ENCODE peak calls at places on chromosomes 11 and 22, in six cellular contexts. V, N, B, Q, Y and Z are unnamed samples.

GRCh38 chr11:35141034-35141433 is 2.1 kb downstream of the CD44 start:
- DNase-seq in N (no peak), Y (no peak), B (no peak), Q (no peak), V (no peak), Z (no peak)

GRCh38 chr22:23243006-23243573 is 62.8 kb downstream of the BCR start:
- DNase-seq in V (peak; percentile 86), Y (peak; percentile 96), B (peak; percentile 93), Q (no peak), N (peak; percentile 28), Z (no peak)

GRCh38 chr22:46902998-46903916 is 140.8 kb downstream of the TBC1D22A start:
- DNase-seq in V (peak; percentile 13), B (no peak), Q (no peak), Y (no peak), N (no peak), Z (no peak)

GRCh38 chr22:38861170-38861874 is 10.7 kb downstream of the CBX6 start:
- DNase-seq in B (peak; percentile 48), V (no peak), Q (no peak), N (no peak), Y (peak; percentile 47), Z (no peak)

GRCh38 chr11:102026975-102027374 is 20.3 kb upstream of the CFAP300 start:
- DNase-seq in Q (no peak), Y (no peak), B (no peak), V (no peak), N (no peak), Z (no peak)

GRCh38 chr11:22337571-22338464 is at the start of gene SLC17A6:
- DNase-seq in V (peak; percentile 90), Q (no peak), B (peak; percentile 67), Y (no peak), N (peak; percentile 40), Z (no peak)

GRCh38 chr22:25409240-25409639 is 155.2 kb upstream of the GRK3 start:
- DNase-seq in V (no peak), Y (no peak), N (no peak), B (no peak), Q (no peak), Z (no peak)

GRCh38 chr22:24996420-24996952 is 44.0 kb downstream of the KIAA1671 start:
- DNase-seq in V (peak; percentile 89), Y (no peak), N (peak; percentile 66), B (peak; percentile 58), Q (no peak), Z (peak; percentile 85)

GRCh38 chr22:40107244-40107643 is 70.5 kb upstream of the TNRC6B start:
- DNase-seq in Q (no peak), B (no peak), V (no peak), Y (no peak), N (no peak), Z (no peak)

GRCh38 chr22:24437820-24438328 is 10.5 kb downstream of the ADORA2A start:
- DNase-seq in B (peak; percentile 44), Q (no peak), V (no peak), Y (no peak), N (no peak), Z (peak; percentile 84)

GRCh38 chr11:2860636-2861035 is 24.9 kb downstream of the CDKN1C start:
- DNase-seq in B (no peak), N (peak; percentile 39), Y (peak; percentile 34), Q (no peak), V (no peak), Z (no peak)

GRCh38 chr22:49736538-49736937 is 91.1 kb downstream of the BRD1 start:
- DNase-seq in Q (no peak), V (no peak), B (no peak), N (no peak), Y (no peak), Z (no peak)

GRCh38 chr11:2802389-2803185 is 83.0 kb downstream of the CDKN1C start:
- DNase-seq in N (no peak), Y (no peak), B (peak; percentile 11), Q (no peak), V (no peak), Z (no peak)

GRCh38 chr22:31091106-31091975 is 10.2 kb downstream of the SMTN start:
- DNase-seq in V (no peak), N (no peak), Q (no peak), Y (no peak), B (no peak), Z (no peak)

GRCh38 chr22:49602481-49602880 is 225.2 kb downstream of the BRD1 start:
- DNase-seq in V (no peak), B (no peak), Q (no peak), Y (no peak), N (no peak), Z (no peak)

GRCh38 chr11:58394195-58394594 is 12.5 kb downstream of the OR5B3 start:
- DNase-seq in N (peak; percentile 85), Y (no peak), Q (peak; percentile 54), B (peak; percentile 14), V (no peak), Z (peak; percentile 14)

GRCh38 chr11:40215605-40216004 is 1243.8 kb downstream of the LRRC4C start:
- DNase-seq in Q (no peak), N (no peak), V (peak; percentile 48), B (peak; percentile 89), Y (no peak), Z (no peak)

GRCh38 chr11:7513210-7514098 is at the start of gene PPFIBP2:
- DNase-seq in Q (no peak), N (peak; percentile 45), V (peak; percentile 89), Y (peak; percentile 95), B (peak; percentile 63), Z (peak; percentile 51)

GRCh38 chr11:120236169-120237107 is 3.5 kb upstream of the POU2F3 start:
- DNase-seq in V (no peak), N (peak; percentile 63), Q (peak; percentile 19), Y (peak; percentile 25), B (peak; percentile 58), Z (no peak)

GRCh38 chr11:35167451-35167954 is 28.5 kb downstream of the CD44 start:
- DNase-seq in Y (no peak), V (no peak), Q (no peak), B (no peak), N (peak; percentile 56), Z (no peak)

GRCh38 chr11:66857234-66857926 is 516 bp downstream of the LRFN4 start:
- DNase-seq in N (peak; percentile 16), Y (no peak), B (peak; percentile 40), Q (no peak), V (peak; percentile 44), Z (no peak)

GRCh38 chr11:12979928-12980689 is 29.0 kb upstream of the RASSF10 start:
- DNase-seq in Y (no peak), V (no peak), B (no peak), N (no peak), Q (no peak), Z (no peak)

GRCh38 chr11:124793466-124794278 is 6.5 kb downstream of the MSANTD2 start:
- DNase-seq in Q (peak; percentile 4), N (peak; percentile 35), Y (peak; percentile 31), V (peak; percentile 74), B (peak; percentile 76), Z (peak; percentile 67)

GRCh38 chr11:120546312-120547205 is 35.0 kb downstream of the GRIK4 start:
- DNase-seq in Q (peak; percentile 79), Y (no peak), B (peak; percentile 59), N (peak; percentile 98), V (peak; percentile 51), Z (peak; percentile 91)

GRCh38 chr22:42236268-42236667 is 34.2 kb downstream of the TCF20 start:
- DNase-seq in V (peak; percentile 54), Q (no peak), Y (no peak), N (no peak), B (peak; percentile 26), Z (no peak)

GRCh38 chr11:32435947-32436750 is 810 bp upstream of the WT1 start:
- DNase-seq in Q (no peak), N (no peak), B (peak; percentile 72), V (peak; percentile 47), Y (no peak), Z (no peak)

GRCh38 chr11:32435511-32435946 is at the start of gene WT1:
- DNase-seq in Y (peak; percentile 85), Q (no peak), B (peak; percentile 86), N (no peak), V (peak; percentile 87), Z (no peak)

GRCh38 chr11:32434387-32435151 is 770 bp downstream of the WT1 start:
- DNase-seq in V (peak; percentile 69), Q (no peak), B (no peak), Y (peak; percentile 73), N (no peak), Z (no peak)

GRCh38 chr11:32434116-32434386 is 1.3 kb downstream of the WT1 start:
- DNase-seq in N (no peak), V (no peak), B (no peak), Y (no peak), Q (no peak), Z (no peak)

GRCh38 chr11:32435152-32435480 is 223 bp downstream of the WT1 start:
- DNase-seq in Y (no peak), B (peak; percentile 79), N (no peak), Q (no peak), V (no peak), Z (no peak)
- TF ChIP-seq EZH2 in Y (no peak), B (peak; percentile 17), N (no peak), Q (no peak), V (peak; percentile 16), Z (no peak)

GRCh38 chr11:113103932-113104331 is 142.7 kb downstream of the NCAM1 start:
- DNase-seq in Q (no peak), V (no peak), B (no peak), Y (no peak), N (no peak), Z (no peak)
- TF ChIP-seq EZH2 in Q (no peak), V (no peak), B (no peak), Y (no peak), N (no peak), Z (no peak)

GRCh38 chr22:36257308-36257707 is 4.4 kb downstream of the APOL1 start:
- DNase-seq in Y (no peak), V (no peak), B (no peak), N (no peak), Q (no peak), Z (no peak)

GRCh38 chr22:36252754-36253522 is at the start of gene APOL1:
- DNase-seq in B (no peak), Q (no peak), N (no peak), Y (peak; percentile 30), V (no peak), Z (peak; percentile 55)

GRCh38 chr22:36257948-36258674 is 5.2 kb downstream of the APOL1 start:
- DNase-seq in V (no peak), Y (no peak), N (no peak), Q (no peak), B (no peak), Z (no peak)

GRCh38 chr22:36256474-36256873 is 3.5 kb downstream of the APOL1 start:
- DNase-seq in N (no peak), Y (no peak), Q (no peak), B (no peak), V (no peak), Z (no peak)

GRCh38 chr22:36253523-36254490 is 874 bp downstream of the APOL1 start:
- DNase-seq in Y (no peak), N (no peak), Q (no peak), V (no peak), B (no peak), Z (no peak)
- TF ChIP-seq EZH2 in Y (no peak), N (no peak), Q (no peak), V (no peak), B (no peak), Z (no peak)

GRCh38 chr11:24502425-24502824 is 5.6 kb downstream of the LUZP2 start:
- DNase-seq in Q (no peak), V (no peak), Y (no peak), N (no peak), B (no peak), Z (no peak)

GRCh38 chr11:24496371-24496727 is 504 bp upstream of the LUZP2 start:
- DNase-seq in V (no peak), Q (no peak), N (peak; percentile 24), B (no peak), Y (no peak), Z (no peak)

GRCh38 chr11:24496728-24497396 is at the start of gene LUZP2:
- DNase-seq in Y (no peak), N (peak; percentile 59), Q (no peak), B (peak; percentile 47), V (peak; percentile 88), Z (no peak)
- TF ChIP-seq EZH2 in Y (no peak), N (no peak), Q (peak; percentile 29), B (no peak), V (no peak), Z (no peak)